ENCODE peak calls at places on chromosome 7, in nine cellular contexts. T is T-helper 1 cell, N is iris pigment epithelial cell, B is uterus, X is HFFc6, E is AG10803, O is T follicular helper cell, V is Right ventricle myocardium inferior, C is activated T-cell treated with anti-CD3 and anti-CD28 coated beads for 4 hours. L is an unnamed sample.

GRCh38 chr7:135684134-135684533 is 21.8 kb downstream of the STMP1 start:
- DNase-seq in T (no peak), N (peak; percentile 58), B (no peak), X (peak; percentile 55), E (peak; percentile 41), O (no peak), V (no peak), C (no peak), L (no peak)

GRCh38 chr7:66921396-66921917 is 432 bp downstream of the TMEM248 start:
- DNase-seq in T (no peak), N (peak; percentile 51), B (peak; percentile 56), X (peak; percentile 49), E (peak; percentile 44), O (no peak), V (no peak), C (peak; percentile 1), L (peak; percentile 58)

GRCh38 chr7:159149488-159149887 is 4.8 kb upstream of the VIPR2 start:
- DNase-seq in T (no peak), N (no peak), B (no peak), X (no peak), E (no peak), O (no peak), V (no peak), C (no peak), L (no peak)

GRCh38 chr7:96273716-96274115 is 48.2 kb downstream of the SLC25A13 start:
- DNase-seq in T (no peak), N (peak; percentile 42), B (no peak), X (no peak), E (peak; percentile 20), O (no peak), V (no peak), C (no peak), L (no peak)

GRCh38 chr7:95865716-95866371 is 93.5 kb downstream of the DYNC1I1 start:
- DNase-seq in T (no peak), N (peak; percentile 17), B (no peak), X (peak; percentile 2), E (peak; percentile 67), O (no peak), V (no peak), C (no peak), L (no peak)

GRCh38 chr7:5613607-5614006 is 167.9 kb downstream of the RNF216 start:
- DNase-seq in T (no peak), N (no peak), B (no peak), X (no peak), E (no peak), O (no peak), V (no peak), C (no peak), L (no peak)

GRCh38 chr7:113698556-113699220 is 220.1 kb downstream of the PPP1R3A start:
- DNase-seq in T (no peak), N (peak; percentile 29), B (no peak), X (peak; percentile 4), E (peak; percentile 21), O (no peak), V (no peak), C (no peak), L (no peak)

GRCh38 chr7:133795061-133795460 is 332.1 kb upstream of the LRGUK start:
- DNase-seq in T (no peak), N (no peak), B (no peak), X (no peak), E (no peak), O (no peak), V (no peak), C (no peak), L (no peak)

GRCh38 chr7:137146552-137146961 is 197.0 kb downstream of the PTN start:
- DNase-seq in T (no peak), N (peak; percentile 94), B (no peak), X (peak; percentile 63), E (peak; percentile 88), O (no peak), V (no peak), C (no peak), L (no peak)

GRCh38 chr7:138067774-138068173 is 8.5 kb upstream of the AKR1D1 start:
- DNase-seq in T (no peak), N (no peak), B (no peak), X (no peak), E (no peak), O (no peak), V (no peak), C (no peak), L (no peak)

GRCh38 chr7:94394058-94394398 is 667 bp upstream of the COL1A2 start:
- DNase-seq in T (no peak), N (peak; percentile 69), B (peak; percentile 55), X (no peak), E (peak; percentile 86), O (no peak), V (no peak), C (no peak), L (peak; percentile 28)

GRCh38 chr7:130242198-130243014 is 24.3 kb upstream of the CPA2 start:
- DNase-seq in T (peak; percentile 23), N (peak; percentile 87), B (peak; percentile 36), X (peak; percentile 70), E (peak; percentile 33), O (peak; percentile 25), V (peak; percentile 75), C (peak; percentile 49), L (peak; percentile 71)

GRCh38 chr7:38628630-38629385 is 2.4 kb downstream of the AMPH start:
- DNase-seq in T (no peak), N (peak; percentile 13), B (no peak), X (peak; percentile 77), E (peak; percentile 80), O (no peak), V (no peak), C (no peak), L (no peak)

GRCh38 chr7:131100357-131101054 is 227.2 kb upstream of the MKLN1 start:
- DNase-seq in T (no peak), N (no peak), B (no peak), X (no peak), E (no peak), O (no peak), V (no peak), C (no peak), L (no peak)

GRCh38 chr7:75881436-75882095 is 2.7 kb downstream of the RHBDD2 start:
- DNase-seq in T (no peak), N (no peak), B (no peak), X (no peak), E (no peak), O (no peak), V (no peak), C (no peak), L (no peak)

GRCh38 chr7:47944536-47945260 is 3.6 kb downstream of the PKD1L1 start:
- DNase-seq in T (no peak), N (no peak), B (no peak), X (no peak), E (no peak), O (no peak), V (no peak), C (no peak), L (no peak)

GRCh38 chr7:130489140-130489967 is 2.5 kb upstream of the MEST start:
- DNase-seq in T (no peak), N (peak; percentile 94), B (no peak), X (peak; percentile 56), E (no peak), O (no peak), V (no peak), C (no peak), L (no peak)

GRCh38 chr7:30594055-30594539 is 581 bp upstream of the GARS1 start:
- DNase-seq in T (no peak), N (peak; percentile 38), B (peak; percentile 24), X (peak; percentile 4), E (peak; percentile 40), O (peak; percentile 4), V (no peak), C (peak; percentile 12), L (peak; percentile 46)

GRCh38 chr7:67618569-67619543 is 622.2 kb downstream of the TYW1 start:
- DNase-seq in T (no peak), N (no peak), B (no peak), X (no peak), E (peak; percentile 12), O (no peak), V (no peak), C (no peak), L (peak; percentile 22)

GRCh38 chr7:35647171-35647574 is 47.8 kb downstream of the HERPUD2 start:
- DNase-seq in T (no peak), N (peak; percentile 81), B (no peak), X (no peak), E (no peak), O (no peak), V (no peak), C (no peak), L (no peak)

GRCh38 chr7:134018321-134018720 is 108.8 kb upstream of the LRGUK start:
- DNase-seq in T (no peak), N (no peak), B (no peak), X (no peak), E (no peak), O (no peak), V (no peak), C (no peak), L (no peak)

GRCh38 chr7:18151419-18151818 is 123.8 kb upstream of the PRPS1L1 start:
- DNase-seq in T (no peak), N (no peak), B (no peak), X (no peak), E (no peak), O (no peak), V (no peak), C (no peak), L (no peak)

GRCh38 chr7:156438011-156438410 is 202.6 kb upstream of the RNF32 start:
- DNase-seq in T (no peak), N (no peak), B (no peak), X (no peak), E (no peak), O (no peak), V (no peak), C (no peak), L (no peak)

GRCh38 chr7:157819517-157819807 is 482.7 kb downstream of the DNAJB6 start:
- DNase-seq in T (no peak), N (no peak), B (no peak), X (no peak), E (no peak), O (no peak), V (no peak), C (no peak), L (no peak)

GRCh38 chr7:23645822-23646221 is 34.2 kb upstream of the FAM221A start:
- DNase-seq in T (no peak), N (no peak), B (no peak), X (no peak), E (no peak), O (no peak), V (no peak), C (no peak), L (no peak)

GRCh38 chr7:54796853-54797252 is 37.8 kb upstream of the SEC61G start:
- DNase-seq in T (no peak), N (no peak), B (no peak), X (no peak), E (no peak), O (no peak), V (no peak), C (no peak), L (no peak)

L was measured in left cardiac atrium.